ENCODE peak calls at places on chromosome 1, in four cellular contexts. S is GM23338, M is transverse colon, I is HL-60. G is an unnamed sample. For H3K27me3, the result is how much of the 10 kb centered on the place peaks cover.

GRCh38 chr1:209094384-209094783 is 489.1 kb upstream of the CAMK1G start:
- DNase-seq in S (peak), M (no peak), I (no peak), G (no peak)

GRCh38 chr1:155569988-155570592 is 7.5 kb upstream of the ASH1L start:
- DNase-seq in S (no peak), M (no peak), I (no peak), G (no peak)

GRCh38 chr1:72282271-72282656 is at the start of gene NEGR1:
- DNase-seq in S (peak), M (peak), I (no peak), G (peak)

GRCh38 chr1:175338447-175339135 is 146.0 kb upstream of the KIAA0040 start:
- DNase-seq in S (peak), M (peak), I (peak), G (no peak)

GRCh38 chr1:36464605-36465393 is 615 bp upstream of the MRPS15 start:
- DNase-seq in S (peak), M (no peak), I (no peak), G (no peak)

GRCh38 chr1:150877220-150877516 is 769 bp upstream of the ARNT start:
- DNase-seq in S (peak), M (no peak), I (no peak), G (no peak)

GRCh38 chr1:160094291-160094625 is 4.2 kb downstream of the IGSF8 start:
- DNase-seq in S (no peak), M (no peak), I (no peak), G (no peak)

GRCh38 chr1:30857964-30858363 is 50.6 kb downstream of the SDC3 start:
- DNase-seq in S (no peak), M (no peak), I (no peak), G (no peak)

GRCh38 chr1:57848406-57848805 is 424.5 kb upstream of the DAB1 start:
- DNase-seq in S (no peak), M (no peak), I (no peak), G (no peak)

GRCh38 chr1:51294566-51295184 is 35.7 kb downstream of the TTC39A start:
- DNase-seq in S (no peak), M (no peak), I (no peak), G (peak)

DNA sequence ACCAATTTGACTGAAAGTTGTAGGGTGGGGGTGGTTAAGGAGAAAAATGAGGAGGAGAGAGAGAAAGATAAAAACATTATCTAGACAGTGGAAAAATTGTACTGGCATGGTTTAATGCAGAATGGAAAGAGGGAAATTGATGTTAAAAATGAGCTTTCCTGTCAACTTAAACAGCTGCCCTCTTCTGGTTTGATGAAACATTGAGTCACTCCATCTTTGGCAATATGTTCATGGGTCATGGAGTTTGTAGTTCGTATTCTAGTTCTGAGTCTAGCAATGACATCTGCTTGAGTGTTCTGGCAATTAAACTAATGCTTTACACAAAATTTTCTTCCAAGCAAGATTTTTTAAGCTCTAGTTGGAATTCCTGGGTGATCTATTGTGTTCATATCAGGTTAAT is 9.6 kb downstream of the ZNF648 start:
- DNase-seq in S (no peak), M (no peak), I (no peak), G (no peak)
- TF ChIP-seq CTCF in S (no peak), M (no peak), I (no peak), G (no peak)

GRCh38 chr1:220879090-220879508 is at the start of gene HLX:
- DNase-seq in S (peak), M (peak), I (peak), G (no peak)

GRCh38 chr1:220877348-220878095 is 1.7 kb upstream of the HLX start:
- DNase-seq in S (peak), M (no peak), I (peak), G (no peak)

GRCh38 chr1:220878223-220879081 is 791 bp upstream of the HLX start:
- DNase-seq in S (peak), M (peak), I (peak), G (no peak)

GRCh38 chr1:220875233-220875632 is 4.0 kb upstream of the HLX start:
- DNase-seq in S (no peak), M (no peak), I (no peak), G (no peak)

DNA sequence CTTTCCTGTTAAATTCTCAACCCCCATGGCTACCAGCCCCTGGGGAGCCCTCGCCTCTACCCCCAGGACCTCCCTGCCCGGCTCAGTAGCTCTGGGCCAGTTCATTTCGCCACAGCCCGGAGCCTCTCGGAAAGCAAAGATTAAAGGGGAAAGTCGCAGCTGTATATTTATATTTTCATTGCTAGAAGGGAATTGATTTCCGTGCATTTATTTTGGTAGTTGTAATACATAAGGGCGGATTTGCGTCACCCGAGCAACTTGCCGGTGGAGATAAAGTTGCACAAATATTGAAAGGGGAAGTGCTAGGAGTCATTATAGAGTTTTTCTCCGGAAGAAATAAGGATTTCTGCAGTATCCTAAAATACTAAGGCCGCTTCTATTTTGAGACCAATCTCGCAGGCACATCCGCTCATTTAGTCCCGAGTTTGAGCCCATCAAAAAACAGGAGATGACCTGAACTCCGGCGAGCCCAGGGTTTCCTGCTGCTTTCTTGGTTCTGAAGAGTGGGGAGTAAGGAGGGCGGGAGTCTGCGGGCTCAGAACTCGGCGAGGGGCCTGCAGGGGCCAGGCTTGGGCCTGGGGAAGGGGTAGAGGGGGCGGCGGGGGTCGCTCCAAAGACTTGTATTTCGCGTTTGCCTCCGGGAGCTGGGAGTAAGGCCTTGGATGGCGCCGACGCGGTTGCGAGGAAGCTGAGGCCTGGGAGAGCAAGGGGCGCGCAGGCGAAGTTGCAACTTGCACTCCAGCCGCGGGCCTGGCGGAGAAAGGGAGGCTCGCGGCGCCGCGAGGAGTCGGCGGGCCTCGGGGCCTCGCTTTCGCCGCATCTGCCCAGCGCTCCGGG is 2.5 kb upstream of the HLX start:
- DNase-seq in S (peak), M (no peak), I (peak), G (no peak)
- TF ChIP-seq POLR2AphosphoS5 in S (peak), M (peak), I (peak), G (no peak)

DNA sequence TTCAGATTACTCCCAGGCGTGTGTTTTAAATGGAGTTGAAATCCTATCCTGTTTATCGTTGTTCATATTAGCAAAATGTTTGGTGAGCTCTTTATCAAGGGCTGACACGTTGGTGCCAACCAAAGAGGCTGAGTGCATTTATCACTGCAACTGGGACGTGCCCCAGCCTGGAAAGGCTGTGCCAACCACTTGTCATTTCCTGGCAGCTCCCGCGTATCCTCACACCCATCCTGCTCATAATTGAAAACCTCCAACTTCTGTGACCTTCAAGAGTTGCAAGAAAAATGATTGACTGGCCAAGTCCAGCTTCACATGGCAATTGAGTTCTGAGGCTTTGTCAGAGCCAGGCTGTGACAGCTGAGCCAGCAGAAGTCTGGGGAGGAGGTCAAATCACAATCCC is 43.7 kb upstream of the KCNA3 start:
- DNase-seq in S (no peak), M (no peak), I (no peak), G (no peak)
- H3K27me3 ChIP-seq in S (under half), M (under half), I (under half), G (under half)

DNA sequence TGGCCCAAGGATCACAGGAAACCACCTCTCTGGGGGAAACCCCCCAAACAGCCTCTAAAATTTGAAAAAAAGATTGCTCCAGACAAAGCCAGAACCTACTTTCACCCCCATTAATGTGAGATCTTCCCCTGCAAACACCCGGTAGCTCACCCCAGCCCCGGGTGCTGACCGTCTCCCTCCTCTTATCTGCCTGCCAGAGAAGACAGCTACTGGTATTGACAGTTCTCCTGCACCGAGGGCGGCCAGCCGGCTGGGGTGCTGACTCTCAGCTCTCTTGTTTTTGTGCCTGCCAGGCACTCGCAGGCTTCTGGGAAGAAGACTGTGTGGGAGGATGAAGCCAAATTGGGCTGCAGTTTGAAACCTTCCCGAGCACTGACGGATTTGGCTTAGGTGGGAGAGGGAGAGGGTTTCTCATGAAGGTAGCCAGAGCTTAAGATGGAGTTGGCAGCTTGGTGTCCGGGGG is 48.2 kb downstream of the RASSF5 start:
- DNase-seq in S (peak), M (peak), I (no peak), G (peak)
- TF ChIP-seq CTCF in S (no peak), M (no peak), I (no peak), G (no peak)

GRCh38 chr1:10685196-10685850 is 111.1 kb downstream of the CASZ1 start:
- DNase-seq in S (no peak), M (no peak), I (no peak), G (no peak)

GRCh38 chr1:10681296-10682113 is 114.9 kb downstream of the CASZ1 start:
- DNase-seq in S (no peak), M (no peak), I (no peak), G (no peak)

GRCh38 chr1:10682114-10682445 is 114.4 kb downstream of the CASZ1 start:
- DNase-seq in S (no peak), M (no peak), I (no peak), G (no peak)

GRCh38 chr1:10680487-10680886 is 116.0 kb downstream of the CASZ1 start:
- DNase-seq in S (no peak), M (peak), I (no peak), G (no peak)

GRCh38 chr1:10682449-10683365 is 113.7 kb downstream of the CASZ1 start:
- DNase-seq in S (no peak), M (no peak), I (no peak), G (no peak)
- TF ChIP-seq POLR2AphosphoS5 in S (no peak), M (no peak), I (no peak), G (no peak)

GRCh38 chr1:47511825-47512224 is 74.0 kb downstream of the FOXD2 start:
- DNase-seq in S (no peak), M (no peak), I (no peak), G (no peak)
- H3K27me3 ChIP-seq in S (half or more), M (under half), I (under half), G (under half)